ENCODE peak calls at places on chromosomes 16 and 17, in five cellular contexts. Y is H1, A is IMR-90, M is mesenchymal stem cell, F is neuronal stem cell. X is an unnamed sample.

GRCh38 chr17:45857977-45858708 is 13.5 kb downstream of the SPPL2C start:
- DNase-seq in Y (no peak), A (peak), M (peak), F (peak), X (peak)

GRCh38 chr16:87669672-87670071 is 67.4 kb downstream of the JPH3 start:
- DNase-seq in Y (no peak), A (no peak), M (no peak), F (no peak), X (no peak)

GRCh38 chr17:54901230-54901847 is 687 bp downstream of the TOM1L1 start:
- DNase-seq in Y (no peak), A (peak), M (peak), F (no peak), X (peak)

GRCh38 chr17:8837438-8838075 is 29.9 kb downstream of the PIK3R6 start:
- DNase-seq in Y (no peak), A (no peak), M (no peak), F (no peak), X (no peak)

GRCh38 chr16:87000007-87000406 is 317.2 kb downstream of the C16orf95 start:
- DNase-seq in Y (no peak), A (no peak), M (no peak), F (no peak), X (no peak)

GRCh38 chr17:41481051-41481450 is at the start of gene KRT35:
- DNase-seq in Y (no peak), A (no peak), M (no peak), F (no peak), X (no peak)

GRCh38 chr17:8015957-8016631 is 13.7 kb downstream of the GUCY2D start:
- DNase-seq in Y (no peak), A (no peak), M (no peak), F (no peak), X (no peak)

GRCh38 chr17:17868637-17869522 is 32.1 kb upstream of the SREBF1 start:
- DNase-seq in Y (no peak), A (peak), M (peak), F (no peak), X (peak)

GRCh38 chr17:29045734-29046133 is 2.8 kb downstream of the PIPOX start:
- DNase-seq in Y (no peak), A (no peak), M (no peak), F (no peak), X (no peak)

GRCh38 chr16:4496305-4496704 is 20.1 kb downstream of the HMOX2 start:
- DNase-seq in Y (no peak), A (peak), M (peak), F (no peak), X (peak)

GRCh38 chr16:57998484-57998883 is 2.0 kb downstream of the ZNF319 start:
- DNase-seq in Y (no peak), A (no peak), M (peak), F (no peak), X (peak)

GRCh38 chr17:47907932-47908562 is 12.0 kb downstream of the SP2 start:
- DNase-seq in Y (no peak), A (no peak), M (no peak), F (no peak), X (no peak)

GRCh38 chr17:14321476-14321949 is 20.6 kb downstream of the HS3ST3B1 start:
- DNase-seq in Y (no peak), A (no peak), M (peak), F (no peak), X (no peak)

GRCh38 chr17:81120149-81120484 is 45.2 kb upstream of the PVALEF start:
- DNase-seq in Y (no peak), A (no peak), M (no peak), F (no peak), X (no peak)

GRCh38 chr17:66985338-66985737 is 20.8 kb downstream of the CACNG4 start:
- DNase-seq in Y (no peak), A (no peak), M (no peak), F (no peak), X (no peak)

GRCh38 chr17:33712120-33712519 is 419.0 kb upstream of the ASIC2 start:
- DNase-seq in Y (no peak), A (no peak), M (no peak), F (no peak), X (peak)

GRCh38 chr16:1691956-1692355 is 13.9 kb downstream of the JPT2 start:
- DNase-seq in Y (no peak), A (peak), M (peak), F (no peak), X (no peak)

GRCh38 chr17:10034719-10035475 is 129.8 kb upstream of the RCVRN start:
- DNase-seq in Y (no peak), A (no peak), M (no peak), F (no peak), X (no peak)

GRCh38 chr16:72763927-72764628 is 283.9 kb downstream of the ZFHX3 start:
- DNase-seq in Y (no peak), A (no peak), M (no peak), F (no peak), X (no peak)

GRCh38 chr17:48567209-48567608 is 10.9 kb downstream of the HOXB4 start:
- DNase-seq in Y (no peak), A (no peak), M (no peak), F (no peak), X (no peak)

GRCh38 chr17:11459780-11460426 is 138.4 kb upstream of the DNAH9 start:
- DNase-seq in Y (no peak), A (no peak), M (no peak), F (no peak), X (no peak)

GRCh38 chr16:84036131-84036530 is 6.5 kb downstream of the SLC38A8 start:
- DNase-seq in Y (no peak), A (no peak), M (no peak), F (no peak), X (no peak)

GRCh38 chr16:67927131-67927941 is 4.3 kb downstream of the CTRL start:
- DNase-seq in Y (no peak), A (no peak), M (no peak), F (no peak), X (no peak)

GRCh38 chr17:66542183-66542966 is 240.0 kb downstream of the PRKCA start:
- DNase-seq in Y (no peak), A (peak), M (peak), F (no peak), X (no peak)

GRCh38 chr17:56274491-56274890 is 121.2 kb downstream of the ANKFN1 start:
- DNase-seq in Y (no peak), A (no peak), M (no peak), F (no peak), X (no peak)

GRCh38 chr17:3695129-3695722 is 729 bp downstream of the P2RX5 start:
- DNase-seq in Y (no peak), A (no peak), M (no peak), F (no peak), X (no peak)

GRCh38 chr17:82257473-82257872 is 16.0 kb downstream of the CSNK1D start:
- DNase-seq in Y (no peak), A (no peak), M (no peak), F (no peak), X (peak)

GRCh38 chr17:39772987-39773664 is 35.4 kb downstream of the GRB7 start:
- DNase-seq in Y (no peak), A (no peak), M (no peak), F (no peak), X (no peak)

GRCh38 chr16:29821663-29822115 is 1.4 kb downstream of the MVP start:
- DNase-seq in Y (no peak), A (peak), M (peak), F (no peak), X (peak)

GRCh38 chr17:55705847-55706246 is 16.8 kb downstream of the TMEM100 start:
- DNase-seq in Y (no peak), A (no peak), M (peak), F (no peak), X (no peak)

GRCh38 chr16:67833418-67834241 is 8.5 kb upstream of the THAP11 start:
- DNase-seq in Y (no peak), A (peak), M (peak), F (peak), X (peak)

GRCh38 chr17:75693500-75694481 is 26.7 kb downstream of the SAP30BP start:
- DNase-seq in Y (no peak), A (peak), M (peak), F (peak), X (peak)

GRCh38 chr16:56729736-56730662 is at the start of gene NUP93:
- DNase-seq in Y (peak), A (peak), M (peak), F (peak), X (peak)

GRCh38 chr16:56728027-56728426 is 1.9 kb upstream of the NUP93 start:
- DNase-seq in Y (no peak), A (no peak), M (no peak), F (no peak), X (no peak)

GRCh38 chr16:56726926-56727325 is 3.0 kb upstream of the NUP93 start:
- DNase-seq in Y (no peak), A (no peak), M (no peak), F (no peak), X (no peak)

GRCh38 chr16:56732366-56732765 is 2.4 kb downstream of the NUP93 start:
- DNase-seq in Y (no peak), A (no peak), M (no peak), F (no peak), X (no peak)

GRCh38 chr16:56729351-56729735 is 586 bp upstream of the NUP93 start:
- DNase-seq in Y (no peak), A (no peak), M (no peak), F (no peak), X (no peak)
- H3K4me3 ChIP-seq in Y (peak), A (peak), M (peak), F (peak), X (peak)

GRCh38 chr17:57902800-57903759 is 52.1 kb downstream of the CUEDC1 start:
- DNase-seq in Y (no peak), A (peak), M (peak), F (no peak), X (no peak)
- H2BK120ac ChIP-seq in Y (no peak), A (peak), M (peak), F (peak), X (no peak)

GRCh38 chr16:24610421-24610765 is 71.0 kb downstream of the RBBP6 start:
- DNase-seq in Y (no peak), A (peak), M (peak), F (peak), X (peak)
- H3K4me3 ChIP-seq in Y (peak), A (no peak), M (peak), F (peak), X (peak)

DNA sequence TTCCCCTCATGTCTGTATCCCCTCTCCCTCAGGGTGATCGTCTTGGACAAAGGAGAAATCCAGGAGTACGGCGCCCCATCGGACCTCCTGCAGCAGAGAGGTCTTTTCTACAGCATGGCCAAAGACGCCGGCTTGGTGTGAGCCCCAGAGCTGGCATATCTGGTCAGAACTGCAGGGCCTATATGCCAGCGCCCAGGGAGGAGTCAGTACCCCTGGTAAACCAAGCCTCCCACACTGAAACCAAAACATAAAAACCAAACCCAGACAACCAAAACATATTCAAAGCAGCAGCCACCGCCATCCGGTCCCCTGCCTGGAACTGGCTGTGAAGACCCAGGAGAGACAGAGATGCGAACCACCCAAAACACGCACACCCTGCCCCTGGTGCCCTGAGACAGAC is 82.2 kb downstream of the ABCC6 start:
- DNase-seq in Y (no peak), A (no peak), M (no peak), F (no peak), X (no peak)
- H2BK120ac ChIP-seq in Y (no peak), A (no peak), M (no peak), F (no peak), X (no peak)

DNA sequence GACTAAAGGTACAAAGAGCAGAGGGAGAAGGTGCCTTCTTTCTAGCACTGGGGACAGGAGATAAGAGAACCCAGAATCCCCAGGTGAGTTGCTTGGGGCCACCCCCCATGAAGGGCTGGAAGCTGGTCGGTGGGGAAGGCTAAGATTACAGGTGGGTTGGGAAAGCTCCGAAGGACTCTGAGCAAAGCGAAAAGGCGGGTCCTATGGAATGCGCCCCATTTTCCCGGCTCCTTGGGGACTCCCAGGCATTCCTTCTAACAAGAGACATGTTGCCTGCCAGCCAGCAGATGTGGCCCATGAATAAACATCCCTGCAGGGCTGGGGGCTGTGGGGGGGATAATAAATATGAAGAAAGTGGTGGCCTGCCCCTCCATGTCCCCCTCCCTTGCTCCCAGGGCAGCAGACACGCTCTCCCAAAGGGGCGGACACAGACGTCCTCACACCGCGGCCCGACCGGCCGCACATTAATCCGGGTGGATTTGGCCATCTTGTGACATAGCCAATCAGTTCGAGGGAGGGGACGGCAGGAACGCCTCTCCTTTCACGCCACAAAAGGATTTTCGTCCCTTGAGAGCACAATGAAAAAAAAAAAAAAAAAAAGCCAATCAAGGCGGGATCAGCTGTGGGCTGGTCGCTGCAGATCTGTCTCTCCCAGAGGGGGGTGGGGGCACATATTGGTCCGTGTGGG is 98.5 kb downstream of the SOX9 start:
- DNase-seq in Y (no peak), A (no peak), M (peak), F (peak), X (peak)
- H3K4me3 ChIP-seq in Y (peak), A (no peak), M (no peak), F (no peak), X (no peak)

GRCh38 chr17:69326302-69327059 is 452 bp downstream of the ABCA5 start:
- DNase-seq in Y (no peak), A (peak), M (peak), F (peak), X (peak)
- H2BK120ac ChIP-seq in Y (no peak), A (no peak), M (no peak), F (no peak), X (no peak)

GRCh38 chr17:30920683-30921543 is 832 bp upstream of the ADAP2 start:
- DNase-seq in Y (no peak), A (peak), M (peak), F (no peak), X (no peak)
- H3K4me3 ChIP-seq in Y (peak), A (no peak), M (no peak), F (no peak), X (no peak)

X was measured in mesendoderm.